ENCODE peak calls at places on chromosomes 4 and X, in ten cellular contexts. One of them, this sample, is unnamed. For H3K36me3 and H3K4me1, the result is how much of the 10 kb centered on the place peaks cover.

GRCh38 chr4:151408630-151409469 is at the start of gene FHIP1A:
- DNase-seq in Peyer's patch: peak
- DNase-seq in fibroblast of lung: peak
- DNase-seq in endodermal cell: peak
- DNase-seq in suprapubic skin: peak
- DNase-seq in psoas muscle: peak
- DNase-seq in GM23248: peak
- DNase-seq in tibial artery: peak
- DNase-seq in body of pancreas: peak
- DNase-seq in mesendoderm: peak
- DNase-seq in this sample: peak

GRCh38 chr4:42327323-42327722 is 70.0 kb upstream of the SHISA3 start:
- DNase-seq in psoas muscle: no peak
- DNase-seq in fibroblast of lung: no peak
- DNase-seq in mesendoderm: no peak
- DNase-seq in Peyer's patch: no peak
- DNase-seq in GM23248: no peak
- DNase-seq in tibial artery: no peak
- DNase-seq in endodermal cell: no peak
- DNase-seq in body of pancreas: no peak
- DNase-seq in suprapubic skin: no peak
- DNase-seq in this sample: no peak

GRCh38 chr4:158863296-158863695 is 94.5 kb downstream of the FNIP2 start:
- DNase-seq in suprapubic skin: no peak
- DNase-seq in endodermal cell: no peak
- DNase-seq in GM23248: no peak
- DNase-seq in psoas muscle: no peak
- DNase-seq in fibroblast of lung: no peak
- DNase-seq in body of pancreas: no peak
- DNase-seq in tibial artery: no peak
- DNase-seq in mesendoderm: no peak
- DNase-seq in Peyer's patch: no peak
- DNase-seq in this sample: no peak

GRCh38 chr4:140256941-140257340 is 103.0 kb upstream of the MAML3 start:
- DNase-seq in Peyer's patch: no peak
- DNase-seq in fibroblast of lung: peak
- DNase-seq in body of pancreas: no peak
- DNase-seq in GM23248: peak
- DNase-seq in mesendoderm: no peak
- DNase-seq in suprapubic skin: no peak
- DNase-seq in psoas muscle: no peak
- DNase-seq in tibial artery: no peak
- DNase-seq in endodermal cell: no peak
- DNase-seq in this sample: peak

GRCh38 chr4:111475001-111475400 is 670.3 kb upstream of the FAM241A start:
- DNase-seq in mesendoderm: peak
- DNase-seq in Peyer's patch: peak
- DNase-seq in psoas muscle: no peak
- DNase-seq in fibroblast of lung: peak
- DNase-seq in suprapubic skin: no peak
- DNase-seq in body of pancreas: no peak
- DNase-seq in endodermal cell: peak
- DNase-seq in GM23248: peak
- DNase-seq in tibial artery: no peak
- DNase-seq in this sample: peak

GRCh38 chr4:4851906-4852305 is 7.6 kb upstream of the MSX1 start:
- DNase-seq in GM23248: no peak
- DNase-seq in body of pancreas: no peak
- DNase-seq in mesendoderm: no peak
- DNase-seq in suprapubic skin: no peak
- DNase-seq in psoas muscle: peak
- DNase-seq in Peyer's patch: no peak
- DNase-seq in fibroblast of lung: no peak
- DNase-seq in endodermal cell: no peak
- DNase-seq in tibial artery: no peak
- DNase-seq in this sample: no peak

GRCh38 chr4:186200436-186201409 is 9.4 kb downstream of the CYP4V2 start:
- DNase-seq in body of pancreas: no peak
- DNase-seq in mesendoderm: no peak
- DNase-seq in fibroblast of lung: no peak
- DNase-seq in GM23248: no peak
- DNase-seq in psoas muscle: no peak
- DNase-seq in suprapubic skin: no peak
- DNase-seq in endodermal cell: no peak
- DNase-seq in Peyer's patch: no peak
- DNase-seq in tibial artery: no peak
- DNase-seq in this sample: no peak

GRCh38 chrX:155148724-155149537 is 67.3 kb upstream of the VBP1 start:
- DNase-seq in tibial artery: no peak
- DNase-seq in suprapubic skin: no peak
- DNase-seq in endodermal cell: peak
- DNase-seq in Peyer's patch: no peak
- DNase-seq in body of pancreas: peak
- DNase-seq in fibroblast of lung: peak
- DNase-seq in psoas muscle: no peak
- DNase-seq in GM23248: peak
- DNase-seq in mesendoderm: peak
- DNase-seq in this sample: peak

GRCh38 chr4:164615964-164616363 is 138.0 kb upstream of the SMIM31 start:
- DNase-seq in endodermal cell: no peak
- DNase-seq in Peyer's patch: no peak
- DNase-seq in fibroblast of lung: no peak
- DNase-seq in tibial artery: no peak
- DNase-seq in body of pancreas: no peak
- DNase-seq in suprapubic skin: no peak
- DNase-seq in GM23248: no peak
- DNase-seq in psoas muscle: no peak
- DNase-seq in mesendoderm: no peak
- DNase-seq in this sample: no peak

GRCh38 chr4:164616961-164617360 is 137.0 kb upstream of the SMIM31 start:
- DNase-seq in fibroblast of lung: no peak
- DNase-seq in GM23248: no peak
- DNase-seq in suprapubic skin: no peak
- DNase-seq in Peyer's patch: no peak
- DNase-seq in psoas muscle: no peak
- DNase-seq in mesendoderm: peak
- DNase-seq in tibial artery: no peak
- DNase-seq in body of pancreas: no peak
- DNase-seq in endodermal cell: peak
- DNase-seq in this sample: no peak

GRCh38 chr4:164614999-164615398 is 138.9 kb upstream of the SMIM31 start:
- DNase-seq in mesendoderm: peak
- DNase-seq in suprapubic skin: no peak
- DNase-seq in body of pancreas: no peak
- DNase-seq in endodermal cell: peak
- DNase-seq in Peyer's patch: no peak
- DNase-seq in fibroblast of lung: no peak
- DNase-seq in tibial artery: no peak
- DNase-seq in psoas muscle: no peak
- DNase-seq in GM23248: no peak
- DNase-seq in this sample: no peak

GRCh38 chr4:164617426-164617825 is 136.5 kb upstream of the SMIM31 start:
- DNase-seq in suprapubic skin: no peak
- DNase-seq in GM23248: no peak
- DNase-seq in Peyer's patch: no peak
- DNase-seq in mesendoderm: no peak
- DNase-seq in endodermal cell: no peak
- DNase-seq in fibroblast of lung: no peak
- DNase-seq in psoas muscle: no peak
- DNase-seq in tibial artery: no peak
- DNase-seq in body of pancreas: no peak
- DNase-seq in this sample: no peak

DNA sequence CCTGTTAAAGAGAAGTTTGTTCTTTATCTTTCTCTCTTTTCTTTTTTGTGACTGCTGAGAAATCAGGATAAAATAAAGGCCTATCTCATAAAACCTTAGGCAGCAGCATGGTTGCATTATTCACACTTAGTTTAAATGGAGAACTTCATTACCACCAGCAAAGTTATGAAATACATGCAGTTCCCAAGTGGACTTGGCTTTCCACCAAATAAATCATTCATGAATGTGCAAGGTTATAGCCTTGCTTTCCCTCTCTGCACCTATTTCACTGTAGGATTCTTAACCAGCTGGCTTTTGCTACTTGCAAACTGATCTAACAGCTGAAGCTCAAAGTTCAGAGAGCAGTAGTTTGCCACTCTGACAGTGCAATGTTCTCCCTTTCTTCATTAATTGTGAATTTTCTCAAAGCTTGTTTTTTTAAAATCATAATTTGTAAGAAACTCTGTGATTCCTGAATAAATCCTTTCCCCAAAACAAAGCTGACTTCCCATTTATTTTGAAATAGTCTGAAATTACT is 140.1 kb upstream of the SMIM31 start:
- DNase-seq in GM23248: no peak
- DNase-seq in Peyer's patch: no peak
- DNase-seq in mesendoderm: no peak
- DNase-seq in tibial artery: no peak
- DNase-seq in endodermal cell: no peak
- DNase-seq in psoas muscle: no peak
- DNase-seq in fibroblast of lung: peak
- DNase-seq in body of pancreas: no peak
- DNase-seq in suprapubic skin: no peak
- DNase-seq in this sample: no peak
- H3K27ac ChIP-seq in GM23248: no peak
- H3K27ac ChIP-seq in Peyer's patch: no peak
- H3K27ac ChIP-seq in mesendoderm: no peak
- H3K27ac ChIP-seq in tibial artery: no peak
- H3K27ac ChIP-seq in endodermal cell: no peak
- H3K27ac ChIP-seq in psoas muscle: no peak
- H3K27ac ChIP-seq in fibroblast of lung: no peak
- H3K27ac ChIP-seq in body of pancreas: no peak
- H3K27ac ChIP-seq in suprapubic skin: no peak
- H3K27ac ChIP-seq in this sample: no peak

DNA sequence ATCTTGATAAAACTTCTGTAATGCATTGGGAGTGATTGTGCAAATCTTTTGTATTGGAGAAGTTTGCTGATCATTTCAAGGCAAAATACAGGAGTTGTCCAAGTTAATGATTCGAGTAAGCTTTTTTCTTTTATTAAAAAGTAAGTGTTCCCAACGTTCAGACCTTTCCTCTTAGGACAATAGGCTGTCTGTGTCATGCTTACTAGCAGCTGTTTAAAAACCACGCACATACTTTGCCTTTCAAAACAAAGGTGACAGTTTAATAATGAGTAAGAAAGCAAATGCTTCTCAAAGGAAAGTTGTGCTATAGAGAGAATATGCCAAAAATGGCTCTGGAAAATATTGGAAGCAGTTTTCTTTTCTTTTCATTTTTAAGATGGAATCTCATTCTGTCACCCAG is 11.2 kb downstream of the TRAPPC11 start:
- DNase-seq in suprapubic skin: no peak
- DNase-seq in fibroblast of lung: no peak
- DNase-seq in body of pancreas: no peak
- DNase-seq in psoas muscle: no peak
- DNase-seq in endodermal cell: no peak
- DNase-seq in Peyer's patch: no peak
- DNase-seq in tibial artery: no peak
- DNase-seq in mesendoderm: no peak
- DNase-seq in GM23248: no peak
- DNase-seq in this sample: no peak
- H3K36me3 ChIP-seq in suprapubic skin: half or more
- H3K36me3 ChIP-seq in fibroblast of lung: under half
- H3K36me3 ChIP-seq in body of pancreas: under half
- H3K36me3 ChIP-seq in psoas muscle: under half
- H3K36me3 ChIP-seq in endodermal cell: half or more
- H3K36me3 ChIP-seq in Peyer's patch: under half
- H3K36me3 ChIP-seq in tibial artery: half or more
- H3K36me3 ChIP-seq in mesendoderm: under half
- H3K36me3 ChIP-seq in GM23248: half or more
- H3K36me3 ChIP-seq in this sample: under half

GRCh38 chr4:153137168-153137567 is 67.1 kb upstream of the TRIM2 start:
- DNase-seq in endodermal cell: peak
- DNase-seq in psoas muscle: no peak
- DNase-seq in Peyer's patch: peak
- DNase-seq in body of pancreas: peak
- DNase-seq in GM23248: peak
- DNase-seq in suprapubic skin: no peak
- DNase-seq in tibial artery: peak
- DNase-seq in mesendoderm: peak
- DNase-seq in fibroblast of lung: peak
- DNase-seq in this sample: peak
- H3K4me1 ChIP-seq in endodermal cell: under half
- H3K4me1 ChIP-seq in psoas muscle: under half
- H3K4me1 ChIP-seq in Peyer's patch: under half
- H3K4me1 ChIP-seq in body of pancreas: under half
- H3K4me1 ChIP-seq in GM23248: under half
- H3K4me1 ChIP-seq in suprapubic skin: under half
- H3K4me1 ChIP-seq in tibial artery: under half
- H3K4me1 ChIP-seq in mesendoderm: under half
- H3K4me1 ChIP-seq in fibroblast of lung: under half
- H3K4me1 ChIP-seq in this sample: under half

GRCh38 chr4:152431287-152431686 is 104.6 kb downstream of the FBXW7 start:
- DNase-seq in fibroblast of lung: no peak
- DNase-seq in mesendoderm: no peak
- DNase-seq in body of pancreas: no peak
- DNase-seq in suprapubic skin: no peak
- DNase-seq in endodermal cell: no peak
- DNase-seq in tibial artery: no peak
- DNase-seq in Peyer's patch: no peak
- DNase-seq in psoas muscle: no peak
- DNase-seq in GM23248: no peak
- DNase-seq in this sample: no peak

GRCh38 chr4:152437561-152437960 is 98.3 kb downstream of the FBXW7 start:
- DNase-seq in tibial artery: no peak
- DNase-seq in GM23248: no peak
- DNase-seq in Peyer's patch: no peak
- DNase-seq in body of pancreas: no peak
- DNase-seq in mesendoderm: no peak
- DNase-seq in suprapubic skin: no peak
- DNase-seq in fibroblast of lung: no peak
- DNase-seq in psoas muscle: no peak
- DNase-seq in endodermal cell: no peak
- DNase-seq in this sample: no peak

GRCh38 chr4:152431784-152432183 is 104.1 kb downstream of the FBXW7 start:
- DNase-seq in psoas muscle: no peak
- DNase-seq in GM23248: no peak
- DNase-seq in tibial artery: no peak
- DNase-seq in fibroblast of lung: no peak
- DNase-seq in suprapubic skin: no peak
- DNase-seq in Peyer's patch: no peak
- DNase-seq in mesendoderm: no peak
- DNase-seq in body of pancreas: no peak
- DNase-seq in endodermal cell: no peak
- DNase-seq in this sample: no peak

GRCh38 chr4:152434011-152434410 is 101.9 kb downstream of the FBXW7 start:
- DNase-seq in tibial artery: no peak
- DNase-seq in mesendoderm: no peak
- DNase-seq in psoas muscle: no peak
- DNase-seq in suprapubic skin: no peak
- DNase-seq in fibroblast of lung: no peak
- DNase-seq in GM23248: no peak
- DNase-seq in endodermal cell: no peak
- DNase-seq in Peyer's patch: no peak
- DNase-seq in body of pancreas: no peak
- DNase-seq in this sample: no peak

DNA sequence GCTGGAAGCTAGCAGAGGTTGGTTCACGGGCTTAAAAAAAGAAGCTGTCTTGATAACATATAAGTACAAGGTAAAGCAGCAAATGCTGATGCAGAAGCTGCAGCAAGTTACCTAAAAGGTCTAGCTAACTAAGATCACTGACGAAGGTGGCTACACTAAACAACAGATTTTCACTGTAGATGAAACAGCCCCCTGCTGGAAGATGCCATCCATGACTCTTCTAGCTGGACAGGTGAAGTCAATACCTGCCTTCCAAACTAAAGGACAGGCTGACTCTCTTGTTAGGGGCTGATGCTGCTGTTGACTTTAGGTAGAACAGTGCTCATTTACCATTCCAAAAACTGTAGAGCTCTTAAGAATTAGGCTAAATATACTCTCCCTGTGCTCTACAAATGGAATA is 99.5 kb downstream of the FBXW7 start:
- DNase-seq in Peyer's patch: no peak
- DNase-seq in mesendoderm: peak
- DNase-seq in tibial artery: no peak
- DNase-seq in suprapubic skin: no peak
- DNase-seq in endodermal cell: peak
- DNase-seq in GM23248: no peak
- DNase-seq in fibroblast of lung: no peak
- DNase-seq in psoas muscle: no peak
- DNase-seq in body of pancreas: no peak
- DNase-seq in this sample: no peak
- H3K27ac ChIP-seq in Peyer's patch: no peak
- H3K27ac ChIP-seq in mesendoderm: no peak
- H3K27ac ChIP-seq in tibial artery: no peak
- H3K27ac ChIP-seq in suprapubic skin: no peak
- H3K27ac ChIP-seq in endodermal cell: no peak
- H3K27ac ChIP-seq in GM23248: no peak
- H3K27ac ChIP-seq in fibroblast of lung: no peak
- H3K27ac ChIP-seq in psoas muscle: no peak
- H3K27ac ChIP-seq in body of pancreas: no peak
- H3K27ac ChIP-seq in this sample: no peak